ENCODE peak calls at places on chromosomes 3 and 15, in eight cellular contexts. Z is activated naive CD4-positive, alpha-beta T cell treated with anti-CD3 and anti-CD28 coated beads, Interleukin-2, amount 10 ng/mL, durations not matched to agents 7 days and 5 days; V is NCI-H2171; C is A172; F is AG09309; Q is A549; W is epithelial cell of esophagus; R is activated CD8-positive, alpha-beta memory T cell treated with anti-CD3 and anti-CD28 coated beads for 24 hours. H is an unnamed sample.

GRCh38 chr3:181379278-181379677 is 332.4 kb upstream of the SOX2 start:
- DNase-seq in F (no peak), V (no peak), Z (no peak), R (no peak), W (no peak), Q (no peak), C (no peak), H (no peak)

GRCh38 chr3:102255736-102256135 is 179.1 kb upstream of the ZPLD1 start:
- DNase-seq in R (no peak), C (no peak), Z (no peak), F (no peak), V (no peak), W (peak), Q (no peak), H (no peak)

GRCh38 chr15:90402230-90402629 is 14.2 kb downstream of the IQGAP1 start:
- DNase-seq in R (no peak), W (peak), F (peak), Q (peak), Z (no peak), V (peak), C (peak), H (peak)

GRCh38 chr15:74136584-74137543 is 6.5 kb downstream of the ISLR2 start:
- DNase-seq in C (peak), Q (no peak), R (no peak), F (no peak), Z (no peak), V (no peak), W (no peak), H (no peak)

GRCh38 chr15:88627463-88627862 is 6.3 kb downstream of the AEN start:
- DNase-seq in R (no peak), F (no peak), W (peak), C (no peak), V (no peak), Q (no peak), Z (peak), H (no peak)

GRCh38 chr3:11162401-11163345 is 8.4 kb downstream of the HRH1 start:
- DNase-seq in C (no peak), F (no peak), V (no peak), R (no peak), Q (no peak), Z (no peak), W (no peak), H (no peak)

GRCh38 chr3:126142652-126143051 is 37.7 kb downstream of the ALDH1L1 start:
- DNase-seq in W (no peak), R (no peak), C (no peak), V (no peak), Z (no peak), Q (no peak), F (no peak), H (no peak)

GRCh38 chr3:105752791-105753415 is 115.9 kb downstream of the CBLB start:
- DNase-seq in W (peak), Z (peak), V (no peak), R (no peak), F (no peak), C (peak), Q (no peak), H (no peak)

GRCh38 chr3:39541917-39542329 is 74.4 kb downstream of the MOBP start:
- DNase-seq in C (peak), W (peak), R (no peak), F (no peak), Q (peak), V (no peak), Z (no peak), H (no peak)

GRCh38 chr3:30607032-30607833 is 832 bp downstream of the TGFBR2 start:
- DNase-seq in Q (peak), W (peak), V (no peak), Z (peak), R (peak), C (peak), F (no peak), H (peak)

GRCh38 chr3:177348974-177349373 is 151.7 kb upstream of the TBL1XR1 start:
- DNase-seq in Z (no peak), F (no peak), R (no peak), C (no peak), V (no peak), W (no peak), Q (no peak), H (no peak)

GRCh38 chr15:60340207-60340921 is 57.4 kb downstream of the ANXA2 start:
- DNase-seq in Q (no peak), R (no peak), V (no peak), F (no peak), C (no peak), Z (no peak), W (peak), H (no peak)